ENCODE peak calls at places on chromosomes 1 and 21, in six cellular contexts. L is SJSA1, O is Peyer's patch, J is body of pancreas, Z is aorta, U is transverse colon. D is an unnamed sample.

GRCh38 chr21:15749868-15750174 is 20.0 kb downstream of the USP25 start:
- DNase-seq in L (no peak), O (no peak), J (no peak), Z (no peak), U (no peak), D (no peak)

GRCh38 chr1:200178340-200178739 is 150.8 kb downstream of the NR5A2 start:
- DNase-seq in L (no peak), O (no peak), J (no peak), Z (no peak), U (no peak), D (no peak)

GRCh38 chr1:169739980-169740379 is 6.1 kb upstream of the SELE start:
- DNase-seq in L (peak), O (no peak), J (no peak), Z (no peak), U (no peak), D (no peak)

GRCh38 chr1:69451196-69451595 is 116.5 kb upstream of the LRRC7 start:
- DNase-seq in L (no peak), O (no peak), J (no peak), Z (no peak), U (no peak), D (no peak)

GRCh38 chr1:234509457-234510328 is 30.7 kb upstream of the TARBP1 start:
- DNase-seq in L (no peak), O (no peak), J (no peak), Z (no peak), U (no peak), D (no peak)

GRCh38 chr1:243213045-243213787 is 41.9 kb downstream of the CEP170 start:
- DNase-seq in L (no peak), O (no peak), J (no peak), Z (no peak), U (no peak), D (no peak)

GRCh38 chr1:220453371-220453770 is 74.6 kb upstream of the MARK1 start:
- DNase-seq in L (no peak), O (no peak), J (no peak), Z (no peak), U (no peak), D (no peak)

GRCh38 chr1:237482777-237483176 is 407.9 kb downstream of the ZP4 start:
- DNase-seq in L (no peak), O (no peak), J (no peak), Z (no peak), U (no peak), D (no peak)

GRCh38 chr1:12398479-12398878 is 168.6 kb downstream of the VPS13D start:
- DNase-seq in L (no peak), O (no peak), J (no peak), Z (no peak), U (no peak), D (no peak)

GRCh38 chr1:25750923-25751605 is 48.9 kb upstream of the SELENON start:
- DNase-seq in L (no peak), O (no peak), J (no peak), Z (no peak), U (no peak), D (no peak)

GRCh38 chr21:27024316-27024715 is 57.4 kb upstream of the ADAMTS5 start:
- DNase-seq in L (peak), O (no peak), J (no peak), Z (no peak), U (no peak), D (no peak)

GRCh38 chr1:71641903-71642302 is 561.1 kb upstream of the ZRANB2 start:
- DNase-seq in L (no peak), O (no peak), J (no peak), Z (no peak), U (no peak), D (no peak)

GRCh38 chr1:117610036-117610435 is 4.2 kb downstream of the TENT5C start:
- DNase-seq in L (no peak), O (no peak), J (no peak), Z (no peak), U (no peak), D (no peak)

GRCh38 chr1:181812211-181812610 is 249.3 kb downstream of the ZNF648 start:
- DNase-seq in L (peak), O (no peak), J (no peak), Z (no peak), U (no peak), D (no peak)

GRCh38 chr21:44892536-44893277 is 19.2 kb upstream of the PTTG1IP start:
- DNase-seq in L (peak), O (peak), J (peak), Z (peak), U (peak), D (no peak)

DNA sequence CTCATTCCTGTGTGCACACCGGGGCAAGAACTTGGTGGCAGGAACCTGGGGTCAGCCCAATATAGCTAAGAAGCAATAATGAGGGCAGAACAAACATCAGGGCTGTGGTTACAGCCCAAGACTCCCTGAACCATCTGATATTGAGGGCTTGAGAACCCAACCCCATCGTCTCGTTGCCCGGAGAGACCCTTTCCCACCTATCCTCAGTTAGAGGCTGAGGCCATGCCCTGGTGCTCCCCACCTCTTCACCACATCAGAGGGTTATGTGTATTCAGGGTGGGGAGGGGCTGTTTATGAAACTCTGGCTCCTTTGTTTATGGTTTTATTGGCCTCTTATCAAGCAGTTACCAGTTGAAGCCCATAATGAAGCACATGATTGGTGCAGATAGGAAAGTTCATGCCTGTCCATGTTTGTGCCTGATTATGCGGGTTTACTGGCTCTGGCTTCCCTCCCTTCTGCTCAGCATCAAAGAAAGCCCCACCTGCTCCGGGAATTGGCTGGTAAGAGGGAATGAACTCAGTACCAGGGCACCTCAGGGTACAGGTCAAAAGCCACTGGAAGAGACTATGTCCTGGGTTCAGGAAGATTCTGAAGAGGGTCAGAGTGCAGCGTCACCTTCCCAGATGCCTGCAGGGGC is 14.5 kb downstream of the NUAK2 start:
- DNase-seq in L (no peak), O (peak), J (no peak), Z (no peak), U (peak), D (no peak)
- H3K27ac ChIP-seq in L (no peak), O (no peak), J (peak), Z (no peak), U (peak), D (no peak)

GRCh38 chr1:241939798-241940197 is 17.8 kb upstream of the BECN2 start:
- DNase-seq in L (no peak), O (no peak), J (no peak), Z (no peak), U (no peak), D (no peak)

GRCh38 chr1:241932845-241933244 is 24.7 kb upstream of the BECN2 start:
- DNase-seq in L (no peak), O (no peak), J (no peak), Z (no peak), U (no peak), D (no peak)

GRCh38 chr1:241934843-241935242 is 22.7 kb upstream of the BECN2 start:
- DNase-seq in L (no peak), O (no peak), J (no peak), Z (no peak), U (no peak), D (no peak)

DNA sequence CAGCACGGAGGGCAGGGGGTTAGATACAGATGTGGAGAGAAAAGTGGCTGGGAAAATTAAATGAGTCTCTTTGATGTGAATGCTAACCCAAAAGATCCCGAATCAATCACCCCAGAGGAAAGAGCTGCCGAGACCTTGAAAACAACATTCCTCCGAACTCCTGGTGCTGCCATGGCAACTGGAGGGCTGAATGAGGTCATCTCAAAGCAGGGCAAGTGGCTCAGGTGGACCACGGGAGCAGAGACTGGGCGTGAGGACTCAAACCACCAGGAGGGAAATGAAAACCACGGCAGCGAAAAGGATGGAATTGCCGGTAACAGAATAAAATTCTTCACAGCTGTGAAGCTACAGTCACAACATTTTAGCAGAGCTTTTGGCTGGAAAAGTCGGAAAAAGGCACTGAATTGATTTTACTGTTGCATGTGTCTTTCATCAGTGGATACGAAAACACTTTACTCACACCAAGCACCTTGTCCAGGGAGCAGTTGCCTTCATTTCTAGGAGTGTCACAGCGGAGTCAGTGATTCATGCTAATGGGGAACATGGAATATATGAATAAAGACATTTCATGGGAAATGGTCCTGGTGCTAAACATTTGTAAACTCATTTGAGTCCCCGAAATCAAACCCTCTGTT is 23.3 kb upstream of the BECN2 start:
- DNase-seq in L (no peak), O (no peak), J (peak), Z (no peak), U (no peak), D (no peak)
- H3K27ac ChIP-seq in L (no peak), O (no peak), J (no peak), Z (no peak), U (no peak), D (no peak)

DNA sequence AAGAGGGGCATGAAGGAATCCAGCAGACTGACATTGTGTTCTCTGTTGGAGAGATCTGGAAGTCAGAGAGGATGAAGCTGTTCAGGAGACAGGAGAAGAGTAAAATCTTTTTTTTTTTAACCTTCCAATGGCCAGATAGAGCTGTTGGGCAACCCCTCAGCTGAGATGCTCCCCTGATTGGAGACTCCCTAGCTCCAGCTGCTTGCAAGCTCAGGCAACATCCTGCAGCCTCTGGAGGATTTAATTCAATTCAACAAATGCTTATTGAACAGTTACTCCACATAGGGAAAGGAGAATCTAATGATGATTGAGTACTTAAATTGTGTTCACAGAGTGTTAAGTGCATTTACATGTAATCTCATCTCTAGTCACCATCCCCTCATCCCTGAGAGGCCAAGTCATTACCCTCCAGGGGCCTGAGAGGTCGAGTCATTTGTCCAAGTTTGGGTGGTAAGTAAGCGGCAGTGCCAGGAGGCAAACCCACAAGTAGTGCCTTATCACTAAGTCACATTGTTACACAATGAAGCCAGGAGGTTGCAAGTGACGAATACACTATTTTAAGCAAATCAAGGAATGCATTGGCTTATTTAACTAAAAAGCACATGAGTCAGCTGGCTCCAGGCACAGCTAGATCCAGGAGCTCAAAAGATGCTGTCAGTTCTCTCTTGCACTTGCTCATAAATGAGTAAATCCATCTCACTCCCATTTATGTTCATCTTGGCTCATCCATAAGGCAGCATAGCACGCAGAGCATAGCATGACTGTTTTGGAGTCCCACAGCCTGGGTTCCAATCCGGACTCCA is 64.2 kb downstream of the OPTC start:
- DNase-seq in L (peak), O (peak), J (no peak), Z (peak), U (peak), D (peak)
- H3K27ac ChIP-seq in L (peak), O (no peak), J (no peak), Z (peak), U (peak), D (peak)

GRCh38 chr1:240312872-240313271 is 221.2 kb downstream of the FMN2 start:
- DNase-seq in L (peak), O (no peak), J (no peak), Z (no peak), U (no peak), D (no peak)
- H3K27ac ChIP-seq in L (peak), O (no peak), J (no peak), Z (no peak), U (no peak), D (no peak)

DNA sequence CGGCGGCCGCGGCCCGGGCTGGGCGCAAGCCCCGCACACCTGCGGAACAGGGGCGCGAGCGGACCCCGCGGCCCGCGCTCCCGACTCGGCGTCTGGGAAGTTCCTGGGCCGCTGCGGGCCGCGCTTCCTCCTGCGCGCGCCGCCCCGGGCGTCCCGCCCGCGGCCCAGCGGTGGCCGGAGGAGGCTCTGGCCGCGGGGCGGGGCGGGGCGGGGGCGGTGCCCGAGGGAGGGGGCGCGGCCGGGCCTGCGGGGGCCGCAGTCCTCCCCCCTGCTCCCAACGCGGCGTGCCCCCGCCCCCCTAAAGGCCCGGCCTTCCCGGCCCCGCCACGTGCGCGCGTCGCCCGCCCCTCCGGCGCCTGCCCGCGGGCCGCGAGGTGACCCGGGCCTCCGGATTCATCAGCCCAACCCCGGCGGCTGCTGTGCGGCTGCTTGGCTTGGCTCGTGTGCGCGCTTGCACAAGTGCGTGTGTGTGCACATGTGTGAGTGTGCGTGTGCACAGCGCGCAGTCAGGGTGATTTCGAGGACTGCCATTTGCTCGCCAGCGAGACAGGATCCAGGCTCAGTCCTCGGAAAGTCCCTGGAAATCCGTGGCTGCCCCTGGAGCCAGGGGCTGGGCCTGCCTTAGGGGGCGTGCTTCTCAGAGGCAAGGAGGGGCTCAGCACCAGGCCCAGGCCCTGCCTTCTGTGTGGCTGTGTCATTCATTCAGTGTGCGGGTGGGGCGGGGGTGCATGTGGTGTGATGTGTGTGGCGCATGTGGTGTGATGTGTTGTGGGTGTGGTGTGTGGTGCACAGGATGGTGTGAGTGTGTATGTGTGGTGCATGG is at the start of gene C2CD2:
- DNase-seq in L (peak), O (peak), J (peak), Z (peak), U (peak), D (no peak)
- H3K27ac ChIP-seq in L (peak), O (peak), J (peak), Z (no peak), U (peak), D (peak)

GRCh38 chr1:14486401-14487110 is 111.9 kb upstream of the KAZN start:
- DNase-seq in L (peak), O (no peak), J (peak), Z (no peak), U (no peak), D (peak)
- H3K27ac ChIP-seq in L (peak), O (no peak), J (peak), Z (no peak), U (no peak), D (peak)

D was measured in epithelial cell of prostate.